ENCODE peak calls at places on chromosomes 7 and 10, in eight cellular contexts. One of them, this sample, is unnamed.

GRCh38 chr10:86376852-86377796 is 10.5 kb upstream of the GRID1 start:
- DNase-seq in HepG2: peak; percentile 45
- DNase-seq in GM12878: no peak
- DNase-seq in HCT116: peak; percentile 56
- DNase-seq in K562: peak; percentile 78
- DNase-seq in endothelial cell of umbilical vein: peak; percentile 56
- DNase-seq in GM23338: peak; percentile 85
- DNase-seq in H1: peak; percentile 100
- DNase-seq in this sample: no peak

GRCh38 chr10:77073066-77073960 is 564.3 kb downstream of the KCNMA1 start:
- DNase-seq in HepG2: no peak
- DNase-seq in GM12878: no peak
- DNase-seq in HCT116: no peak
- DNase-seq in K562: no peak
- DNase-seq in endothelial cell of umbilical vein: no peak
- DNase-seq in GM23338: no peak
- DNase-seq in H1: no peak
- DNase-seq in this sample: no peak

GRCh38 chr7:1850976-1851571 is 181.0 kb downstream of the ELFN1 start:
- DNase-seq in HepG2: no peak
- DNase-seq in GM12878: no peak
- DNase-seq in HCT116: no peak
- DNase-seq in K562: no peak
- DNase-seq in endothelial cell of umbilical vein: no peak
- DNase-seq in GM23338: no peak
- DNase-seq in H1: no peak
- DNase-seq in this sample: no peak

GRCh38 chr7:117143580-117143979 is 179.3 kb downstream of the WNT2 start:
- DNase-seq in HepG2: no peak
- DNase-seq in GM12878: no peak
- DNase-seq in HCT116: no peak
- DNase-seq in K562: no peak
- DNase-seq in endothelial cell of umbilical vein: peak; percentile 57
- DNase-seq in GM23338: no peak
- DNase-seq in H1: no peak
- DNase-seq in this sample: no peak

GRCh38 chr7:149690688-149691446 is 82.5 kb downstream of the ZNF467 start:
- DNase-seq in HepG2: peak; percentile 92
- DNase-seq in GM12878: no peak
- DNase-seq in HCT116: peak; percentile 89
- DNase-seq in K562: peak; percentile 84
- DNase-seq in endothelial cell of umbilical vein: peak; percentile 3
- DNase-seq in GM23338: peak; percentile 92
- DNase-seq in H1: peak; percentile 97
- DNase-seq in this sample: peak; percentile 76

GRCh38 chr7:19701471-19701870 is 7.4 kb downstream of the POLR1F start:
- DNase-seq in HepG2: no peak
- DNase-seq in GM12878: no peak
- DNase-seq in HCT116: no peak
- DNase-seq in K562: no peak
- DNase-seq in endothelial cell of umbilical vein: no peak
- DNase-seq in GM23338: no peak
- DNase-seq in H1: no peak
- DNase-seq in this sample: no peak

GRCh38 chr7:158431941-158432347 is 155.7 kb downstream of the PTPRN2 start:
- DNase-seq in HepG2: peak; percentile 28
- DNase-seq in GM12878: no peak
- DNase-seq in HCT116: peak; percentile 54
- DNase-seq in K562: peak; percentile 63
- DNase-seq in endothelial cell of umbilical vein: no peak
- DNase-seq in GM23338: no peak
- DNase-seq in H1: no peak
- DNase-seq in this sample: no peak

GRCh38 chr7:139532636-139533035 is 9.2 kb downstream of the CLEC2L start:
- DNase-seq in HepG2: no peak
- DNase-seq in GM12878: no peak
- DNase-seq in HCT116: no peak
- DNase-seq in K562: no peak
- DNase-seq in endothelial cell of umbilical vein: no peak
- DNase-seq in GM23338: no peak
- DNase-seq in H1: no peak
- DNase-seq in this sample: no peak

GRCh38 chr7:464712-465461 is 54.8 kb downstream of the PDGFA start:
- DNase-seq in HepG2: peak; percentile 50
- DNase-seq in GM12878: no peak
- DNase-seq in HCT116: no peak
- DNase-seq in K562: no peak
- DNase-seq in endothelial cell of umbilical vein: peak; percentile 81
- DNase-seq in GM23338: no peak
- DNase-seq in H1: peak; percentile 42
- DNase-seq in this sample: no peak

GRCh38 chr10:5095687-5096086 is 1.5 kb downstream of the AKR1C3 start:
- DNase-seq in HepG2: peak; percentile 16
- DNase-seq in GM12878: no peak
- DNase-seq in HCT116: no peak
- DNase-seq in K562: no peak
- DNase-seq in endothelial cell of umbilical vein: no peak
- DNase-seq in GM23338: no peak
- DNase-seq in H1: no peak
- DNase-seq in this sample: no peak

GRCh38 chr7:147547252-147547897 is 1043.2 kb upstream of the C7orf33 start:
- DNase-seq in HepG2: peak; percentile 10
- DNase-seq in GM12878: no peak
- DNase-seq in HCT116: no peak
- DNase-seq in K562: no peak
- DNase-seq in endothelial cell of umbilical vein: no peak
- DNase-seq in GM23338: peak; percentile 64
- DNase-seq in H1: peak; percentile 57
- DNase-seq in this sample: no peak

DNA sequence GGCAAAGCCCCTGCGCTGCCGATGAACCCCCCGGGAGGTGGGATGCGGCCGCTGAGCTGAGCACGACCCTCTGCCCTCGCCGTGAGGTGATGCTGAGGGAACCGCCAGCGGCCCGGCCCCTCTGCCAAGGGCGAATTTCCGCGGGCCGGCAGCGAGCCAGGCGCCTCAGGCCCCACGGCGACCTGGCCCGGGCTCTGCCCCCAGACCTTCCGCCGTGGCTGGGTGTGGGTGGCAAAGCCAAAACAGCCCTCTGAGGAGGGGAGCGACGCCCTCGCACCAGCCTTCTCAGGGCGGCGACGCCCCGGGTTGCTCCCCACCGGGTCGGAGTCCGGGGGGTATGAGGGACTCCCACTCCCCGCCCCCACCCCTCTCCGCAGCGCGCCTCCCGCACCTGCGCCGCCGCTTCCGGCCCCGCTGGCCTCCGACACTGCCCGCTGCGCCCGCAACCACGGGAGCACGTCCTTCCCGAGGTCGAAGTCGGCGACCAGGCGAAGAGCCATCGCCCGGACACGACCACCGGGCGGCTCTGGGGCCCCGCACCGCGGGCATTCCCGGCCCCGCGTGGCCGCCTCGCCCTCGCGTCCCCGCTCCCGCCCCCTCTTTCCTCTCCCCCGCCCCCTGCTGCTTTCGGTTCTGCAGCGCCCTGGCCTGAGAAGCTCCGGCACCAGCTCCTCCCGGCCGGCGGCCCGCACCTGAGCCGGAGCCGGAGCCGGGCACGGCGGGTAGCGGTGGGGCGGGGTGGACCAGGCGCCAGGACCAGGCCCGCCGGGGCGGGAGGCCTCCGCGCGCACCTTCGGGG is at the start of gene GSAP:
- DNase-seq in HepG2: no peak
- DNase-seq in GM12878: no peak
- DNase-seq in HCT116: no peak
- DNase-seq in K562: peak; percentile 25
- DNase-seq in endothelial cell of umbilical vein: peak; percentile 30
- DNase-seq in GM23338: peak; percentile 74
- DNase-seq in H1: peak; percentile 75
- DNase-seq in this sample: no peak
- TF ChIP-seq EZH2 in HepG2: no peak
- TF ChIP-seq EZH2 in GM12878: no peak
- TF ChIP-seq EZH2 in HCT116: no peak
- TF ChIP-seq EZH2 in K562: no peak
- TF ChIP-seq EZH2 in endothelial cell of umbilical vein: no peak
- TF ChIP-seq EZH2 in GM23338: no peak
- TF ChIP-seq EZH2 in H1: peak; percentile 50
- TF ChIP-seq EZH2 in this sample: no peak

DNA sequence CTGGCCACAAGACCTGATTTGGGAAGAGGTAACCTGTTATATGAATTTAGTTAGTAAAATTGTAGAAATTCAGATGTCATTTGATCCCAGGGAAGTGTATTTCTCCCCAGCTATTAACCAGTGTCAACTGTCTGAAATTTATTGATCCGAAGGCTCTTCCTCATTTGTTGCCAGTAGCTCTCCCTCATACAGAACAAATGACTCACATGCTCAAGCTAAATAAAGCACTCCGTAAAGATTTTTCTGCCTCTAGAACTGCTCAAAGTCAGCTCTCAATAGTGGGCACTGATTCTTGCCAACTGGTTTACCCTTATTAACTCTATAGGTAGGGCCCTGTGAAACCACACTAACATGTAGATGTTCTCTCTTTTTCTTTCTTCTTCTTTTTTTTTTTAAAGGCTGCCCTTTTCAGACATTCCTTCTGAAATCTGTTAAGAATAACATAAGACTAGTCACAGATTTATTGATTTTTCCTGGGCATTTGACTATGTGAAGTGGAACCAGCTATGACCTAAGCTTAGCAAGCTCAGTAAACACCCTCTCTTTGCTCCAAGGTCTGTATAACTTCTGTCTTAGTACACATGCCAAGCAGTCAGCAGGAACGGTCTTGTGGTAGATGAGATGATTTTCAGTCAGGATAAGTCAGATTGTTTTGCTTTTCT is 21.8 kb downstream of the RPA3 start:
- DNase-seq in HepG2: peak; percentile 43
- DNase-seq in GM12878: no peak
- DNase-seq in HCT116: peak; percentile 65
- DNase-seq in K562: no peak
- DNase-seq in endothelial cell of umbilical vein: peak; percentile 23
- DNase-seq in GM23338: no peak
- DNase-seq in H1: no peak
- DNase-seq in this sample: no peak
- TF ChIP-seq POLR2AphosphoS5 in HepG2: no peak
- TF ChIP-seq POLR2AphosphoS5 in GM12878: no peak
- TF ChIP-seq POLR2AphosphoS5 in HCT116: no peak
- TF ChIP-seq POLR2AphosphoS5 in K562: no peak
- TF ChIP-seq POLR2AphosphoS5 in endothelial cell of umbilical vein: no peak
- TF ChIP-seq POLR2AphosphoS5 in GM23338: no peak
- TF ChIP-seq POLR2AphosphoS5 in H1: no peak
- TF ChIP-seq POLR2AphosphoS5 in this sample: no peak

GRCh38 chr7:80665526-80665925 is 27.1 kb downstream of the CD36 start:
- DNase-seq in HepG2: no peak
- DNase-seq in GM12878: no peak
- DNase-seq in HCT116: no peak
- DNase-seq in K562: no peak
- DNase-seq in endothelial cell of umbilical vein: no peak
- DNase-seq in GM23338: no peak
- DNase-seq in H1: no peak
- DNase-seq in this sample: no peak

GRCh38 chr7:80659120-80660055 is 20.9 kb downstream of the CD36 start:
- DNase-seq in HepG2: peak; percentile 26
- DNase-seq in GM12878: no peak
- DNase-seq in HCT116: peak; percentile 31
- DNase-seq in K562: peak; percentile 28
- DNase-seq in endothelial cell of umbilical vein: peak; percentile 44
- DNase-seq in GM23338: peak; percentile 44
- DNase-seq in H1: no peak
- DNase-seq in this sample: no peak

GRCh38 chr7:80660939-80661338 is 22.5 kb downstream of the CD36 start:
- DNase-seq in HepG2: no peak
- DNase-seq in GM12878: no peak
- DNase-seq in HCT116: no peak
- DNase-seq in K562: no peak
- DNase-seq in endothelial cell of umbilical vein: no peak
- DNase-seq in GM23338: no peak
- DNase-seq in H1: no peak
- DNase-seq in this sample: no peak

GRCh38 chr7:80661729-80662128 is 23.3 kb downstream of the CD36 start:
- DNase-seq in HepG2: no peak
- DNase-seq in GM12878: no peak
- DNase-seq in HCT116: no peak
- DNase-seq in K562: no peak
- DNase-seq in endothelial cell of umbilical vein: no peak
- DNase-seq in GM23338: peak; percentile 67
- DNase-seq in H1: no peak
- DNase-seq in this sample: no peak

DNA sequence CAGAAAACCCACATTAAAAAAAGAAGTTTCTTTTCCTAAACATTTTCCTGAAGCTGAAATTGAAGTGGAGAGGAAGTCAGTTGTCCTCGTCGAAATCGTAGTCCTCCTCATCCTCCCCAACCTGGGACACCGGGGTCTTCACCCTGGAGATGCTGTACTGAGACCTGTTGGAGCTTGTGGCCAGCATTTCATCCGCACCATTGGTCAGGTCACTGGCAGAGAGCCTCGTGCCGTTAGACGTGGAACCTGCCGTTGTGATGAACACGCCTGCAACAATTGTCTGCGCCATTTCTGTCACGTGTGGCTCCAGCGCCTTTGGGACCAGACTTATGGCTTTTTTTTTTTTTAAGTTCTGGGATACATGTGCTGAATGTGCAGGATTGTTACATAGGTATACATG is 23.8 kb downstream of the CD36 start:
- DNase-seq in HepG2: no peak
- DNase-seq in GM12878: no peak
- DNase-seq in HCT116: no peak
- DNase-seq in K562: no peak
- DNase-seq in endothelial cell of umbilical vein: no peak
- DNase-seq in GM23338: no peak
- DNase-seq in H1: no peak
- DNase-seq in this sample: no peak
- H3K27ac ChIP-seq in HepG2: no peak overlapping the region
- H3K27ac ChIP-seq in GM12878: no peak overlapping the region
- H3K27ac ChIP-seq in HCT116: no peak overlapping the region
- H3K27ac ChIP-seq in K562: no peak overlapping the region
- H3K27ac ChIP-seq in endothelial cell of umbilical vein: no peak overlapping the region
- H3K27ac ChIP-seq in GM23338: no peak overlapping the region
- H3K27ac ChIP-seq in H1: no peak overlapping the region
- H3K27ac ChIP-seq in this sample: no peak overlapping the region

DNA sequence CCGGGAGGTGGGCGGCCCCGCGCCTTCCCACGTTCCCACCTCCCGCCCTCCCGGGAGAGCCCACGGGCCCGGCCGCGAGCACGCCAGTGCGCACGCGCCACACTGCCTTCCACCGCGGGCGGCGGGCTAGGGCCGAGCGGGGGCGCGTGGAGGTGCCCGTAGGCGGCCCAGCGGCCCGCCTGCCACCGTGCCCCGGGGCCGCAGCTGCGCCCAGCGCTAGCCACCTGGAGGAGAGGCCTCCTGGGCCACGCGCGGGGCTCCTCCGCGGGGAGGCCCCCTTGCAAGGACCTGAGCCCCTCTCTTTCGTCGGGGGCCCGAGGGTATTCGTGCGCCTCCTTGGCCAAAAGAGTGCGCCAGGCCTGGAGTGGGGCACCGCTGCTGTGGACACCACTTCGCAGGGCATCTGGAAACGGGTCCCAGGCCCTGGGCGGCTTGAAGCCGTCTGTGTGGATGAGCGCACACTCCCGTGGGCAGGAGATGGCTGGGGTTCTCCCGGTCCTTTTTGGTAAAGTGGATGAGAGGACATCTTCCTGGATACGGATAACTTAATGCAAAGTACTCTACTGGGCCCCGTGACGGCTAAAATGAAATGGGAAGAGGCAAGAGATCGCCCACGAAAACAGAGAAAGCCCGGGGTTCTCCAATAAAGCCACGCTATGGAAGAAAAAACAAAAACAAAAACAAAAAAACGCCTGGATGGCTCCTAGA is 9.0 kb upstream of the EBF3 start:
- DNase-seq in HepG2: no peak
- DNase-seq in GM12878: no peak
- DNase-seq in HCT116: no peak
- DNase-seq in K562: no peak
- DNase-seq in endothelial cell of umbilical vein: no peak
- DNase-seq in GM23338: peak; percentile 13
- DNase-seq in H1: no peak
- DNase-seq in this sample: no peak
- TF ChIP-seq EZH2 in HepG2: no peak
- TF ChIP-seq EZH2 in GM12878: no peak
- TF ChIP-seq EZH2 in HCT116: no peak
- TF ChIP-seq EZH2 in K562: no peak
- TF ChIP-seq EZH2 in endothelial cell of umbilical vein: no peak
- TF ChIP-seq EZH2 in GM23338: peak; percentile 79
- TF ChIP-seq EZH2 in H1: peak; percentile 83
- TF ChIP-seq EZH2 in this sample: no peak